ENCODE peak calls at places on chromosomes 3 and 15, in four cellular contexts. S, B, G and F are unnamed samples.

GRCh38 chr15:73573572-73573971 is 59.6 kb downstream of the NPTN start:
- DNase-seq in G (no peak), S (no peak), B (no peak), F (no peak)

GRCh38 chr15:78282324-78282723 is 17.1 kb downstream of the SKIC8 start:
- DNase-seq in S (no peak), B (no peak), G (no peak), F (no peak)

GRCh38 chr3:54954019-54954418 is 26.2 kb upstream of the LRTM1 start:
- DNase-seq in S (peak), G (no peak), B (no peak), F (peak)

GRCh38 chr3:186589115-186589514 is 18.6 kb downstream of the DNAJB11 start:
- DNase-seq in B (peak), S (no peak), G (peak), F (peak)

GRCh38 chr3:170721563-170721962 is 135.7 kb upstream of the SLC7A14 start:
- DNase-seq in S (no peak), G (no peak), B (no peak), F (no peak)

GRCh38 chr3:123287962-123288302 is 86.2 kb downstream of the SEC22A start:
- DNase-seq in G (no peak), B (no peak), S (no peak), F (no peak)

GRCh38 chr15:71798641-71799040 is 11.7 kb upstream of the NR2E3 start:
- DNase-seq in G (no peak), B (no peak), S (no peak), F (no peak)

GRCh38 chr15:62999923-63000484 is 42.5 kb upstream of the TPM1 start:
- DNase-seq in G (no peak), S (no peak), B (no peak), F (no peak)

GRCh38 chr3:77563012-77563411 is 523.1 kb downstream of the ROBO2 start:
- DNase-seq in S (no peak), B (no peak), G (no peak), F (no peak)

DNA sequence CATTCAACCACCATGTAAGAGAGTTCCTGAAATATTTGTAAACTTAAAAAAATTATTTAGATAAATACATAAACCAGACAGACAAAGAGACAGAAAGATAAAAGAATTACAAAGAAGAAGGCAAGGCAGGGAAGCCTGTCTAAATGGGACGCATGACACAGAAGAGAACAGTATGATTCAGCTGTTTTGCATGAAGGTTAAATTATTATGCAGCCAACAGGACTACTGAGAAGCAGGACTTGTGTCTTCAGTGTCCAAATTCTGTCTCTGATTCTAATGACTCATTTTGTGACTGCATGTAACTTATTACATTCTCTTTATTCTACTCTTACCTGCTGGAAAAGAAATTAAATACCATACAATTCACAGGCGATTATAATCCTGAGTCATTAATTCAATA is 340.4 kb upstream of the KCNMB2 start:
- DNase-seq in S (no peak), G (no peak), B (no peak), F (no peak)
- TF ChIP-seq USF2 in S (no peak), G (no peak), B (no peak), F (no peak)

DNA sequence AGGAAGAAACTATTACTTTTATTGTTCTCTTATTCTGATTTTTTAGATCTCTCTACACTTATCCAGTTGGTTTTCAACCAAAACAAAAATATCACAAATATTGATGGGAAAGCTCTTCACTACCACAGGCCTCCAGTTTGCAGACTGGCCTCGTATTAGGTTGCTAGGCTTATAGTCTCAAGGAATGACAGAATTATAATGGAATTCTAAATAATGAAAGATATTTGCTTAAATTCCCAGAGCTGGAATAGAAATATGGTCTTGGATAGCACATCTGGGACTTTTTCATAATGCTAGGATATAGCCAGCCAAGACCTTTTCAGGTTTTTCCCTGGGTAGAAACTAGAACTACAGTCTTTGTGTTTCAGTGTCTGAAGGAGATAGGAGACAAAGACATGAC is 121.9 kb upstream of the STAC start:
- DNase-seq in B (no peak), S (no peak), G (no peak), F (no peak)
- TF ChIP-seq RNF2 in B (no peak), S (no peak), G (no peak), F (no peak)

GRCh38 chr3:13572926-13573623 is 24.1 kb downstream of the FBLN2 start:
- DNase-seq in G (no peak), B (no peak), S (no peak), F (no peak)
- TF ChIP-seq USF2 in G (no peak), B (no peak), S (no peak), F (no peak)

GRCh38 chr3:181919375-181919774 is 207.7 kb downstream of the SOX2 start:
- DNase-seq in G (no peak), S (no peak), B (no peak), F (no peak)
- TF ChIP-seq RNF2 in G (no peak), S (no peak), B (no peak), F (no peak)

DNA sequence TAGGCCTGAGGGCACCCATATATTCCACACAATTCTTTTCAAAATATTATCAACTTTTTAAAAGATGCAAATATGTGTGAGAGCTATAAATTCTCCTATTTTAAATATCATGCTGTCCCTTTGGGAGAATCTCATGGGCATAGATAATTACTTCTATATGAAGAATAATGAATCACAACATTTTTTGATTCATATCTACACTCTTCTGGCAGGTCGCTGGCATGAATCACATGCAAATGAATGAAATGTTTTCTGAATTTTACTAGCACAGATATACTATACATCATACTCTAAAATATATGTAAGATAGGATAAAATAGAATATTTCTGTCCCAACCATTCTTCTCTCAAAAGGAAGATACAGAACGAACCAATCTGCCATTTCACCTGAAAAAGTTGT is 277.7 kb upstream of the KCNH8 start:
- DNase-seq in S (no peak), G (no peak), B (no peak), F (no peak)
- TF ChIP-seq USF2 in S (no peak), G (no peak), B (no peak), F (no peak)

DNA sequence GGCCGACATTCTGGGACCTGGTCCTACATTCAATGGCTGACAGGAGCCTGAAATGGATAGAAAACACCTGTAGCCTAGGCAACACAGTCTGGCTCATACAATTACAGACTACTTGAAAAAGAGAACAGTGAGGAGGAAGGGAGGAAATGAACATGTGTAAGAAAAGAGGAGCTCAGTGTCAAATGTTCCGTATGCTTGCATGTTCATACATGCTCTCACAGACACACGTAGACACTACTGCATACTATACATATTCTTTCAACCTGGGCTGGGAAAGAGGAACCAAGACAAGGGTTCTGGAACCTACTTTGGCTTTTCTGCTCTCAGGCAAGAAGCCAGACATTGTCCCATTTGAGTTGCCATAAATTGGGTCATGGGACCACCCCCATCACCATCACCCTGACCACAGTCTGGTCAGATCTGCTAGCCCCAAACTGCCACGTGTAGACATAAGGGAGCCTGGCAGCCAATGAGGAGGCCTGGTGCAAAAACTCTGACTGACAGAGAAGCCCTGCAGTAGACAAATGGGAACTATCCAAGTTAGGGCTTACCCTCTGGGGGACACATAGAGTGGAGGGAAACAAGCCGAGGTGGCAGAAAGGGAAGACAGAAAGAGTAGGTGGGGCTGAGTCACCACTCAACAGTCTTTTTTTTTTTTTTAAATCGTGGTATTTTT is 310.0 kb downstream of the SHQ1 start:
- DNase-seq in B (no peak), G (no peak), S (no peak), F (no peak)
- TF ChIP-seq RNF2 in B (no peak), G (no peak), S (no peak), F (no peak)

GRCh38 chr15:39404767-39405173 is 176.1 kb upstream of the THBS1 start:
- DNase-seq in B (no peak), S (no peak), G (peak), F (no peak)
- TF ChIP-seq USF2 in B (no peak), S (no peak), G (no peak), F (no peak)